ENCODE peak calls at places on chromosomes 13 and 19, in seven cellular contexts. C, J, F, M, Z, D and U are unnamed samples.

GRCh38 chr13:74325106-74325505 is 190.9 kb upstream of the KLF12 start:
- DNase-seq in C (no peak), J (peak; percentile 82), F (no peak), M (peak; percentile 75), Z (peak; percentile 85), D (peak; percentile 76), U (peak; percentile 54)

GRCh38 chr13:98386632-98387031 is 190.3 kb downstream of the STK24 start:
- DNase-seq in C (no peak), J (no peak), F (peak; percentile 28), M (no peak), Z (no peak), D (no peak), U (no peak)

GRCh38 chr13:40475617-40476016 is 190.8 kb downstream of the FOXO1 start:
- DNase-seq in C (no peak), J (no peak), F (no peak), M (no peak), Z (no peak), D (no peak), U (peak; percentile 58)

GRCh38 chr19:35908977-35909683 is 1.0 kb upstream of the TYROBP start:
- DNase-seq in C (peak; percentile 89), J (no peak), F (no peak), M (no peak), Z (no peak), D (no peak), U (no peak)

GRCh38 chr19:5128251-5128931 is 159.5 kb downstream of the KDM4B start:
- DNase-seq in C (no peak), J (peak; percentile 59), F (no peak), M (peak; percentile 62), Z (peak; percentile 74), D (peak; percentile 82), U (peak; percentile 10)

GRCh38 chr19:36215276-36216171 is 618 bp downstream of the ZNF146 start:
- DNase-seq in C (no peak), J (peak; percentile 60), F (no peak), M (no peak), Z (peak; percentile 60), D (peak; percentile 70), U (peak; percentile 34)

GRCh38 chr19:3857449-3858003 is 11.3 kb downstream of the ZFR2 start:
- DNase-seq in C (peak; percentile 74), J (no peak), F (no peak), M (no peak), Z (no peak), D (no peak), U (peak; percentile 65)

GRCh38 chr13:51249767-51250741 is 27.9 kb downstream of the FAM124A start:
- DNase-seq in C (peak; percentile 41), J (no peak), F (no peak), M (peak; percentile 48), Z (no peak), D (no peak), U (no peak)

GRCh38 chr19:46372901-46373572 is 26.1 kb downstream of the PPP5C start:
- DNase-seq in C (no peak), J (no peak), F (no peak), M (no peak), Z (peak; percentile 29), D (peak; percentile 58), U (no peak)

GRCh38 chr13:35139591-35139990 is 197.5 kb downstream of the NBEA start:
- DNase-seq in C (no peak), J (peak; percentile 22), F (no peak), M (no peak), Z (peak; percentile 74), D (peak; percentile 36), U (no peak)

GRCh38 chr19:40467007-40467565 is 285 bp downstream of the SPTBN4 start:
- DNase-seq in C (no peak), J (no peak), F (no peak), M (no peak), Z (no peak), D (no peak), U (no peak)

GRCh38 chr13:36965767-36966166 is 33.4 kb downstream of the ALG5 start:
- DNase-seq in C (no peak), J (peak; percentile 46), F (no peak), M (no peak), Z (peak; percentile 80), D (peak; percentile 98), U (peak; percentile 6)

GRCh38 chr13:44576396-44577235 is 486 bp upstream of the TSC22D1 start:
- DNase-seq in C (peak; percentile 64), J (no peak), F (no peak), M (peak; percentile 29), Z (no peak), D (no peak), U (no peak)

GRCh38 chr19:32373614-32374295 is 28.3 kb downstream of the ZNF507 start:
- DNase-seq in C (no peak), J (peak; percentile 99), F (no peak), M (peak; percentile 15), Z (peak; percentile 98), D (peak; percentile 100), U (peak; percentile 87)

GRCh38 chr19:4360641-4361151 is 17.3 kb downstream of the MPND start:
- DNase-seq in C (peak; percentile 33), J (peak; percentile 63), F (no peak), M (no peak), Z (no peak), D (no peak), U (no peak)

GRCh38 chr19:23283925-23284324 is 33.7 kb upstream of the ZNF724 start:
- DNase-seq in C (peak; percentile 61), J (peak; percentile 9), F (peak; percentile 2), M (peak; percentile 49), Z (no peak), D (peak; percentile 63), U (peak; percentile 18)

GRCh38 chr19:49807174-49807830 is 5.8 kb downstream of the FUZ start:
- DNase-seq in C (peak; percentile 84), J (no peak), F (no peak), M (no peak), Z (no peak), D (no peak), U (no peak)

GRCh38 chr19:30253581-30253996 is 118.6 kb upstream of the ZNF536 start:
- DNase-seq in C (no peak), J (no peak), F (no peak), M (peak; percentile 26), Z (no peak), D (no peak), U (no peak)

GRCh38 chr19:58477130-58477529 is 978 bp downstream of the ZNF446 start:
- DNase-seq in C (no peak), J (no peak), F (no peak), M (no peak), Z (no peak), D (no peak), U (no peak)

GRCh38 chr19:10748924-10749434 is 31.1 kb downstream of the DNM2 start:
- DNase-seq in C (no peak), J (no peak), F (peak; percentile 16), M (no peak), Z (no peak), D (peak; percentile 31), U (peak; percentile 69)

GRCh38 chr13:77994166-77994565 is 75.5 kb upstream of the EDNRB start:
- DNase-seq in C (no peak), J (no peak), F (no peak), M (no peak), Z (no peak), D (no peak), U (no peak)